ENCODE peak calls at places on chromosomes 11 and 22, in four cellular contexts. P, N, V and J are unnamed samples.

GRCh38 chr11:78101073-78101472 is 21.4 kb upstream of the NDUFC2 start:
- DNase-seq in V (no peak), P (no peak), N (no peak), J (no peak)

GRCh38 chr11:75562836-75563484 is 907 bp downstream of the SERPINH1 start:
- DNase-seq in V (peak; percentile 65), P (no peak), N (peak; percentile 53), J (no peak)

GRCh38 chr11:45662665-45663485 is 2.5 kb downstream of the CHST1 start:
- DNase-seq in N (no peak), V (peak; percentile 63), P (peak; percentile 39), J (peak; percentile 75)

GRCh38 chr11:96084610-96085348 is 160.9 kb upstream of the MTMR2 start:
- DNase-seq in V (no peak), P (no peak), N (no peak), J (no peak)

GRCh38 chr11:113249491-113249763 is 65.0 kb upstream of the TTC12 start:
- DNase-seq in N (no peak), P (no peak), V (no peak), J (no peak)

GRCh38 chr11:105298630-105299029 is 159.1 kb upstream of the CARD18 start:
- DNase-seq in P (no peak), N (no peak), V (no peak), J (no peak)

GRCh38 chr11:64128255-64129006 is 37.5 kb downstream of the MACROD1 start:
- DNase-seq in P (no peak), V (no peak), N (no peak), J (no peak)

GRCh38 chr11:45374130-45374529 is 88.0 kb upstream of the SYT13 start:
- DNase-seq in P (no peak), N (no peak), V (no peak), J (no peak)

GRCh38 chr11:132639986-132640385 is 892.3 kb downstream of the OPCML start:
- DNase-seq in P (no peak), V (no peak), N (no peak), J (no peak)

GRCh38 chr22:17376950-17377349 is 7.7 kb downstream of the CECR2 start:
- DNase-seq in P (no peak), N (no peak), V (no peak), J (no peak)

GRCh38 chr11:67320011-67320410 is 16.7 kb downstream of the SSH3 start:
- DNase-seq in V (no peak), N (no peak), P (no peak), J (no peak)

GRCh38 chr11:102427068-102427467 is 25.5 kb downstream of the TMEM123 start:
- DNase-seq in P (no peak), N (no peak), V (no peak), J (no peak)

GRCh38 chr11:120334894-120335462 is 1.2 kb upstream of the ARHGEF12 start:
- DNase-seq in N (peak; percentile 69), P (no peak), V (peak; percentile 70), J (no peak)

GRCh38 chr11:62880231-62880802 is 379 bp upstream of the SLC3A2 start:
- DNase-seq in N (peak; percentile 46), P (no peak), V (peak; percentile 60), J (no peak)

GRCh38 chr11:48088682-48089050 is 108.3 kb downstream of the PTPRJ start:
- DNase-seq in N (no peak), P (no peak), V (no peak), J (no peak)

GRCh38 chr22:39900306-39901227 is at the start of gene GRAP2:
- DNase-seq in V (peak; percentile 32), P (no peak), N (no peak), J (no peak)

GRCh38 chr11:117239295-117239694 is 6.8 kb downstream of the RNF214 start:
- DNase-seq in P (no peak), V (no peak), N (no peak), J (no peak)

GRCh38 chr11:116882386-116882785 is 45.0 kb upstream of the APOA1 start:
- DNase-seq in V (no peak), N (no peak), P (no peak), J (no peak)

GRCh38 chr11:43751726-43752125 is 71.2 kb downstream of the HSD17B12 start:
- DNase-seq in V (no peak), N (no peak), P (no peak), J (no peak)

GRCh38 chr11:126483796-126484195 is 128.3 kb downstream of the ST3GAL4 start:
- DNase-seq in N (no peak), V (no peak), P (peak; percentile 18), J (no peak)

GRCh38 chr11:126336646-126337045 is 18.8 kb upstream of the ST3GAL4 start:
- DNase-seq in V (no peak), P (peak; percentile 46), N (no peak), J (peak; percentile 68)

GRCh38 chr11:111698852-111699559 is 67.2 kb downstream of the PPP2R1B start:
- DNase-seq in N (no peak), V (peak; percentile 84), P (no peak), J (no peak)

GRCh38 chr11:126601550-126602215 is 246.2 kb downstream of the ST3GAL4 start:
- DNase-seq in P (no peak), V (no peak), N (no peak), J (no peak)

GRCh38 chr22:37483594-37484114 is 2.5 kb downstream of the MFNG start:
- DNase-seq in P (no peak), V (no peak), N (no peak), J (no peak)

GRCh38 chr11:130403301-130403804 is 25.1 kb downstream of the ADAMTS8 start:
- DNase-seq in P (no peak), V (no peak), N (no peak), J (no peak)

GRCh38 chr11:92122561-92122960 is 102.1 kb upstream of the FAT3 start:
- DNase-seq in N (no peak), V (no peak), P (no peak), J (no peak)

GRCh38 chr22:29300807-29301601 is 5.4 kb upstream of the GAS2L1 start:
- DNase-seq in P (no peak), N (no peak), V (no peak), J (no peak)

GRCh38 chr22:33812578-33812977 is 107.7 kb downstream of the LARGE1 start:
- DNase-seq in V (no peak), N (no peak), P (no peak), J (no peak)

GRCh38 chr11:46202149-46202548 is 75.3 kb upstream of the CREB3L1 start:
- DNase-seq in P (no peak), V (no peak), N (no peak), J (no peak)

GRCh38 chr11:18011633-18012313 is 1.1 kb downstream of the SERGEF start:
- DNase-seq in P (no peak), N (no peak), V (peak; percentile 36), J (no peak)

GRCh38 chr22:43846966-43847365 is 15.3 kb downstream of the SULT4A1 start:
- DNase-seq in N (no peak), V (no peak), P (no peak), J (peak; percentile 51)

GRCh38 chr22:47159592-47159991 is 397.1 kb downstream of the TBC1D22A start:
- DNase-seq in V (no peak), P (no peak), N (no peak), J (peak; percentile 27)

DNA sequence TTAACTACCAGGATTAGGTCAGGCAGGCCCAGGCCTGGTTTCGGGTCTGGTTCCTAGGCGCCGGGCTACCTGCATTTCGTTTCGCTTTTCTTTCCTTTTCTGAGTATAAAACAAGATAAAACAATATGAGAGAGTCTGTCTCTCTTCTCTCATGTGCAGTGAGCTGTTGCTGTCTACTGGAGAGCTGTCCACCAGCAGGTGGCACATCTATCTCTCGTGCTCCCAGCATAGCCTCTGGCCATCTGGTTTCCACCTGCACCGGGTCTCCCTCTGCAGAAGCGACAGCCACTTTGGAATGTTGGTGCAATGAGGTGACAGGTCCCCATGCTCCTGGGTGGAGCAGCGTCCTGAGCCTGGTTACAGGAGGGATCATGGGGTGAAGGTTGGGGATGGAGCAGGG is 27.7 kb downstream of the RIBC2 start:
- DNase-seq in P (no peak), V (peak; percentile 12), N (peak; percentile 80), J (no peak)
- TF ChIP-seq CTCF in P (peak; percentile 56), V (peak; percentile 44), N (peak; percentile 82), J (peak; percentile 84)

DNA sequence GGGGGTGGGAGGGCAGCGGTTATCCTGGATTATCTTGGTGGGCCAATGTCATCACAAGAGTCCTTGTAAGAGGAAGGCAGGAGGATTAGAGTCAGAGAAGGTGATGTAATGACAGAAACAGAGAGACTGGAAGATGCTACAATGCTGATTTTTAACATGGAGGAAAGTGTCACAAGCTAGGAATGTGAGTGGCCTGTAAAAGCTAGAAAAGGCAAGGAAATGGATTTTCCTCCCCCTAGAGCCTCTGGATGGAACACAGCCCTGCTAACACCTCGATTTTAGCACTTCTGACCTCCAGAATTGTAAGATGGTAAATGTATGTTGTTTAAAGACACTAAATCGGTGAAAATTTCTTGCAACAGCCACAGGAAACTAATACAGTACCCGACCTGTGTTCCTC is 109.3 kb downstream of the MN1 start:
- DNase-seq in N (no peak), V (no peak), P (no peak), J (no peak)
- TF ChIP-seq CTCF in N (no peak), V (no peak), P (no peak), J (peak; percentile 54)

GRCh38 chr11:11588243-11588642 is 33.6 kb downstream of the GALNT18 start:
- DNase-seq in N (no peak), P (no peak), V (no peak), J (no peak)
- TF ChIP-seq CTCF in N (no peak), P (no peak), V (no peak), J (no peak)

GRCh38 chr11:65646921-65647701 is 9.2 kb downstream of the SIPA1 start:
- DNase-seq in V (no peak), P (peak; percentile 83), N (no peak), J (peak; percentile 90)
- TF ChIP-seq CTCF in V (no peak), P (no peak), N (peak; percentile 5), J (no peak)

DNA sequence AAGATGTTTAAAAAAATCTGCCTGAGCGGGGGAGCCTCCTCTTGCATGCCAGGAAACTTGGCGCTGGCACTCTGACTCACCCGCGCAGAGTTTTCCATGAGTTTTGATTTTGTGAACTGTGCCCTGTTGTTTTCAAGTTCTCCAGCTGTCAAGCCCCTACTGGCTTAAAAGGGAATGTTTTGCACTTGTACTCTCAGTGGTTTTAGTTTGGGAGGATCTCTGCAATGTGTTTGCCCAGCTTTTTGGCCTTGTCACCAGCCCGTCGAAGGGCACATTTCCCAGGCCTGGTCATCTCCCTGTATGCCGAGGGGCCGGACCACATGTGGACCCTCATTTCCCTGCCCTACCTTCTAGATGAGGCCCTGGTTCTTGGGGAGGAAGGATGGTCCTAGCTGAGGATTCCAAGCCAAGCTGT is 12.2 kb downstream of the MRGPRF start:
- DNase-seq in P (no peak), N (no peak), V (no peak), J (no peak)
- TF ChIP-seq CTCF in P (peak; percentile 46), N (peak; percentile 68), V (peak; percentile 31), J (peak; percentile 81)

GRCh38 chr11:94150704-94151103 is 22.1 kb downstream of the PANX1 start:
- DNase-seq in V (peak; percentile 36), N (no peak), P (no peak), J (no peak)
- TF ChIP-seq CTCF in V (no peak), N (no peak), P (no peak), J (no peak)

DNA sequence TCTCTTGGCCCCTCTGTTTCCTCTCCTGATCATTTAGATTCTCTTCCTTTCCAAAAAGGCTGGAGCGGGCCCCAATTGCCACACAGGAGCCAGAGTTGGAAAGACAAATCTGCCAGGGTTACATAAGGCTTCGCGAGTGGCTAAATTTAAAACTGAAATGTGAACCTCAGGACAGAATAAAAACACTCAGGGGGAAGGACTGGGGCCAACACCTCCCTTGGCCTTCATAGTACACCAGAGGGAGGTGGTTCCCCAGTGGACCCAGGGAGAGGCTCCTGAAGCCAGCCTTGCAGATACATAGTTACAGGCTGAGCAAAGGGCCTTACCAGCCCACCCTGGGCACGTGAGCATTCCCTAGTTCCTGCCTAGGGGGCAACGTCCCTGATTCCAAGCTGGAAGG is 150.1 kb downstream of the MN1 start:
- DNase-seq in V (no peak), P (no peak), N (no peak), J (peak; percentile 26)
- TF ChIP-seq CTCF in V (no peak), P (no peak), N (no peak), J (peak; percentile 14)